ENCODE peak calls at places on chromosomes 3 and 15, in nine cellular contexts. H is Peyer's patch, C is erythroblast, P is sigmoid colon, Z is HepG2, Q is uterus, E is transverse colon, B is ovary, V is right lobe of liver. I is an unnamed sample.
A peak's percentile ranks its signal among the peaks of the same experiment; 100 is the strongest.

GRCh38 chr3:117322866-117323265 is 613.3 kb downstream of the TUSC7 start:
- DNase-seq in H (no peak), C (no peak), P (no peak), Z (no peak), Q (no peak), E (no peak), B (no peak), V (no peak), I (peak; percentile 25)

GRCh38 chr3:149579838-149580542 is 77.8 kb downstream of the WWTR1 start:
- DNase-seq in H (no peak), C (no peak), P (no peak), Z (no peak), Q (no peak), E (no peak), B (no peak), V (no peak), I (peak; percentile 71)

GRCh38 chr3:126257174-126257573 is 76.8 kb upstream of the ALDH1L1 start:
- DNase-seq in H (no peak), C (no peak), P (no peak), Z (no peak), Q (no peak), E (no peak), B (no peak), V (no peak), I (no peak)

GRCh38 chr15:90207252-90207651 is 6.1 kb downstream of the SEMA4B start:
- DNase-seq in H (no peak), C (no peak), P (no peak), Z (no peak), Q (no peak), E (no peak), B (no peak), V (no peak), I (no peak)

GRCh38 chr15:77030928-77031375 is 36.0 kb downstream of the PSTPIP1 start:
- DNase-seq in H (peak; percentile 50), C (no peak), P (peak; percentile 61), Z (no peak), Q (peak; percentile 12), E (peak; percentile 7), B (peak; percentile 17), V (peak; percentile 41), I (no peak)

GRCh38 chr15:59255647-59256380 is 49.2 kb downstream of the LDHAL6B start:
- DNase-seq in H (no peak), C (no peak), P (no peak), Z (peak; percentile 84), Q (no peak), E (peak; percentile 73), B (no peak), V (peak; percentile 87), I (no peak)

GRCh38 chr3:105827959-105828358 is 40.9 kb downstream of the CBLB start:
- DNase-seq in H (no peak), C (no peak), P (peak; percentile 63), Z (peak; percentile 21), Q (no peak), E (peak; percentile 26), B (peak; percentile 51), V (no peak), I (peak; percentile 66)

GRCh38 chr15:52790166-52790708 is at the start of gene ONECUT1:
- DNase-seq in H (peak; percentile 54), C (peak; percentile 36), P (no peak), Z (peak; percentile 37), Q (no peak), E (peak; percentile 50), B (no peak), V (peak; percentile 87), I (peak; percentile 44)

GRCh38 chr15:75625542-75626347 is at the start of gene SNUPN:
- DNase-seq in H (peak; percentile 98), C (peak; percentile 96), P (peak; percentile 96), Z (peak; percentile 91), Q (peak; percentile 92), E (peak; percentile 96), B (peak; percentile 95), V (peak; percentile 96), I (peak; percentile 89)
- TF ChIP-seq POLR2A in H (peak; percentile 16), C (peak; percentile 79), P (peak; percentile 36), Z (peak; percentile 76), Q (peak; percentile 48), E (no peak), B (peak; percentile 42), V (peak; percentile 62), I (peak; percentile 86)

GRCh38 chr3:121167374-121168139 is 259.6 kb downstream of the STXBP5L start:
- DNase-seq in H (no peak), C (peak; percentile 44), P (no peak), Z (no peak), Q (no peak), E (no peak), B (no peak), V (no peak), I (no peak)

GRCh38 chr3:121165397-121165837 is 257.4 kb downstream of the STXBP5L start:
- DNase-seq in H (no peak), C (no peak), P (no peak), Z (no peak), Q (no peak), E (no peak), B (no peak), V (no peak), I (no peak)
- TF ChIP-seq POLR2A in H (no peak), C (no peak), P (no peak), Z (no peak), Q (no peak), E (no peak), B (no peak), V (no peak), I (no peak)

GRCh38 chr15:101048191-101049011 is 129.2 kb downstream of the LRRK1 start:
- DNase-seq in H (peak; percentile 33), C (no peak), P (peak; percentile 49), Z (no peak), Q (no peak), E (peak; percentile 3), B (no peak), V (peak; percentile 36), I (no peak)

GRCh38 chr15:101051291-101052030 is 132.3 kb downstream of the LRRK1 start:
- DNase-seq in H (no peak), C (no peak), P (peak; percentile 60), Z (no peak), Q (no peak), E (no peak), B (no peak), V (no peak), I (no peak)

GRCh38 chr15:101049282-101049681 is 130.1 kb downstream of the LRRK1 start:
- DNase-seq in H (peak; percentile 20), C (no peak), P (peak; percentile 53), Z (no peak), Q (no peak), E (peak; percentile 3), B (no peak), V (peak; percentile 36), I (no peak)

GRCh38 chr15:101050647-101051290 is 131.6 kb downstream of the LRRK1 start:
- DNase-seq in H (no peak), C (no peak), P (peak; percentile 39), Z (no peak), Q (no peak), E (peak; percentile 4), B (no peak), V (no peak), I (no peak)

GRCh38 chr15:101049856-101050646 is 130.9 kb downstream of the LRRK1 start:
- DNase-seq in H (no peak), C (no peak), P (peak; percentile 56), Z (no peak), Q (no peak), E (peak; percentile 7), B (peak; percentile 45), V (peak; percentile 39), I (no peak)
- TF ChIP-seq POLR2A in H (no peak), C (no peak), P (no peak), Z (no peak), Q (no peak), E (no peak), B (no peak), V (no peak), I (no peak)

DNA sequence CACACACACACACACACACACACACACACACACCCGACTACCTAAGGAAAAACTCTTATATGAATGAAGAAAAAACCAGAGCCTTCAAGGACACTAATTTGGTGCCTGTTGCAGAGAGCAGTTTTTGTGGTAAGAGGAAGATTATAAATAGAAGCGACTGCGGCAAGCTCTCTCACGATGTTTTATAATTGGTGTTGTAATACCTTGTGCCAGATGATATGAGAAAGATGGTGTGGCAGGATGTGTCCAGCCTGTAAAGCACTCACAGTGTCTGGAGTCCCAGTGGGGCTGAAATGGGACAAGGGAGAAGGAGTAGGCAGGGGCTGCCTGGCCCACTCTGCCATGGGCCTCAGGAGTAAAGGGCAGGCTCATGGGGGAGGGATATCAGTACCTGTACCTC is 839.9 kb downstream of the AGBL1 start:
- DNase-seq in H (no peak), C (no peak), P (no peak), Z (no peak), Q (no peak), E (no peak), B (no peak), V (no peak), I (no peak)
- TF ChIP-seq POLR2A in H (no peak), C (no peak), P (no peak), Z (no peak), Q (no peak), E (no peak), B (no peak), V (no peak), I (no peak)

GRCh38 chr3:98765721-98766120 is 2.6 kb downstream of the ST3GAL6 start:
- DNase-seq in H (no peak), C (no peak), P (no peak), Z (no peak), Q (no peak), E (no peak), B (no peak), V (no peak), I (peak; percentile 94)

GRCh38 chr3:98761656-98762229 is 1.4 kb upstream of the ST3GAL6 start:
- DNase-seq in H (no peak), C (peak; percentile 69), P (no peak), Z (no peak), Q (no peak), E (no peak), B (no peak), V (no peak), I (peak; percentile 60)

GRCh38 chr3:98764692-98765002 is 1.5 kb downstream of the ST3GAL6 start:
- DNase-seq in H (no peak), C (no peak), P (no peak), Z (no peak), Q (no peak), E (no peak), B (no peak), V (no peak), I (no peak)

GRCh38 chr3:98763814-98764691 is 913 bp downstream of the ST3GAL6 start:
- DNase-seq in H (no peak), C (no peak), P (no peak), Z (no peak), Q (no peak), E (no peak), B (no peak), V (no peak), I (peak; percentile 45)

GRCh38 chr3:98763076-98763475 is at the start of gene ST3GAL6:
- DNase-seq in H (no peak), C (peak; percentile 36), P (peak; percentile 68), Z (no peak), Q (peak; percentile 24), E (peak; percentile 17), B (no peak), V (peak; percentile 69), I (peak; percentile 85)
- TF ChIP-seq POLR2A in H (no peak), C (no peak), P (no peak), Z (no peak), Q (no peak), E (no peak), B (no peak), V (peak; percentile 38), I (no peak)